ENCODE peak calls at places on chromosomes 7 and 10, in four cellular contexts. L is HuH-7, Y is activated T-cell treated with anti-CD3 and anti-CD28 coated beads for 1 hour, O is epithelial cell of esophagus. Q is an unnamed sample.

GRCh38 chr10:4686644-4686996 is 139.4 kb upstream of the AKR1E2 start:
- DNase-seq in L (no peak), Y (no peak), O (peak; percentile 98), Q (no peak)

GRCh38 chr10:132836248-132836831 is 50.4 kb upstream of the NKX6-2 start:
- DNase-seq in Y (no peak), L (no peak), O (no peak), Q (no peak)

GRCh38 chr10:44974628-44975431 is 3.8 kb downstream of the DEPP1 start:
- DNase-seq in O (peak; percentile 35), Y (peak; percentile 60), L (peak; percentile 68), Q (peak; percentile 85)

GRCh38 chr10:93376372-93377296 is 105.5 kb downstream of the MYOF start:
- DNase-seq in O (peak; percentile 91), L (peak; percentile 69), Y (no peak), Q (peak; percentile 81)

GRCh38 chr7:70812511-70812910 is 319.4 kb upstream of the GALNT17 start:
- DNase-seq in Y (no peak), O (no peak), L (no peak), Q (no peak)

GRCh38 chr7:131724776-131725345 is 168.4 kb upstream of the PODXL start:
- DNase-seq in O (no peak), Y (no peak), L (no peak), Q (no peak)

GRCh38 chr7:21617916-21618390 is 75.1 kb downstream of the DNAH11 start:
- DNase-seq in O (peak; percentile 88), Y (no peak), L (peak; percentile 19), Q (peak; percentile 87)

GRCh38 chr10:85224366-85224960 is 896.1 kb downstream of the CCSER2 start:
- DNase-seq in Y (no peak), L (no peak), O (no peak), Q (no peak)

GRCh38 chr10:110684800-110685446 is 40.8 kb downstream of the RBM20 start:
- DNase-seq in O (no peak), Y (no peak), L (no peak), Q (peak; percentile 96)

GRCh38 chr7:69796421-69796820 is 198.1 kb downstream of the AUTS2 start:
- DNase-seq in Y (no peak), L (no peak), O (no peak), Q (no peak)

GRCh38 chr7:50812847-50813475 is 30.3 kb upstream of the GRB10 start:
- DNase-seq in L (no peak), O (peak; percentile 84), Y (no peak), Q (peak; percentile 60)

GRCh38 chr7:129778770-129779601 is 167.5 kb downstream of the NRF1 start:
- DNase-seq in O (peak; percentile 50), Y (no peak), L (peak; percentile 71), Q (no peak)

GRCh38 chr7:1103009-1103788 is 15.3 kb downstream of the GPER1 start:
- DNase-seq in O (no peak), L (no peak), Y (no peak), Q (no peak)

GRCh38 chr7:2759736-2760097 is 71.7 kb downstream of the AMZ1 start:
- DNase-seq in O (no peak), Y (no peak), L (no peak), Q (no peak)

GRCh38 chr7:33702511-33703054 is 202.8 kb upstream of the BMPER start:
- DNase-seq in O (no peak), L (no peak), Y (no peak), Q (no peak)

GRCh38 chr7:424961-425793 is 94.5 kb downstream of the PDGFA start:
- DNase-seq in L (no peak), O (no peak), Y (no peak), Q (no peak)

GRCh38 chr7:30471205-30471604 is 7.4 kb downstream of the NOD1 start:
- DNase-seq in O (no peak), L (no peak), Y (no peak), Q (no peak)

GRCh38 chr10:32379950-32380547 is 33.1 kb upstream of the EPC1 start:
- DNase-seq in Y (no peak), O (no peak), L (no peak), Q (peak; percentile 20)

GRCh38 chr7:2357165-2357564 is 2.5 kb downstream of the EIF3B start:
- DNase-seq in L (no peak), Y (no peak), O (peak; percentile 53), Q (no peak)

GRCh38 chr10:45491061-45491460 is 117.0 kb downstream of the ALOX5 start:
- DNase-seq in L (no peak), Y (no peak), O (peak; percentile 45), Q (no peak)

Q was measured in cardiac muscle cell.